ENCODE peak calls at places on chromosomes 3 and 15, in five cellular contexts. U, G, K, I and C are unnamed samples.

GRCh38 chr3:162492446-162493081 is 996.0 kb downstream of the OTOL1 start:
- DNase-seq in U (peak; percentile 84), G (no peak), K (peak; percentile 34), I (no peak), C (peak; percentile 73)

GRCh38 chr3:129558772-129559564 is 16.0 kb downstream of the H1-8 start:
- DNase-seq in U (peak; percentile 74), G (no peak), K (peak; percentile 73), I (no peak), C (no peak)

GRCh38 chr3:121793078-121793477 is 41.8 kb downstream of the IQCB1 start:
- DNase-seq in U (no peak), G (no peak), K (no peak), I (no peak), C (no peak)

GRCh38 chr3:178443634-178444033 is 92.6 kb upstream of the KCNMB2 start:
- DNase-seq in U (no peak), G (no peak), K (peak; percentile 50), I (no peak), C (no peak)

GRCh38 chr3:50428007-50428633 is 68.8 kb upstream of the TMEM115 start:
- DNase-seq in U (no peak), G (no peak), K (no peak), I (no peak), C (no peak)

GRCh38 chr15:64911317-64912186 is at the start of gene ANKDD1A:
- DNase-seq in U (peak; percentile 27), G (peak; percentile 64), K (peak; percentile 28), I (no peak), C (peak; percentile 38)

GRCh38 chr3:167653750-167654149 is at the start of gene WDR49:
- DNase-seq in U (no peak), G (peak; percentile 61), K (no peak), I (no peak), C (no peak)

GRCh38 chr3:62415312-62415791 is 42.0 kb upstream of the FEZF2 start:
- DNase-seq in U (no peak), G (peak; percentile 95), K (no peak), I (no peak), C (no peak)

GRCh38 chr15:58698887-58699641 is 50.4 kb downstream of the ADAM10 start:
- DNase-seq in U (peak; percentile 31), G (no peak), K (peak; percentile 36), I (no peak), C (peak; percentile 43)

GRCh38 chr3:148882288-148882687 is 17.2 kb downstream of the CPA3 start:
- DNase-seq in U (peak; percentile 67), G (no peak), K (peak; percentile 75), I (no peak), C (no peak)

GRCh38 chr3:27467545-27467944 is 16.6 kb downstream of the SLC4A7 start:
- DNase-seq in U (peak; percentile 61), G (no peak), K (peak; percentile 75), I (no peak), C (peak; percentile 63)

GRCh38 chr3:12369029-12369428 is 80.2 kb downstream of the PPARG start:
- DNase-seq in U (no peak), G (no peak), K (no peak), I (no peak), C (peak; percentile 69)

GRCh38 chr3:186200746-186201145 is 91.9 kb upstream of the ETV5 start:
- DNase-seq in U (no peak), G (no peak), K (no peak), I (no peak), C (no peak)

GRCh38 chr3:33211444-33211843 is 7.2 kb downstream of the SUSD5 start:
- DNase-seq in U (peak; percentile 88), G (no peak), K (peak; percentile 79), I (no peak), C (no peak)

GRCh38 chr15:89226359-89227221 is 5.2 kb upstream of the RLBP1 start:
- DNase-seq in U (no peak), G (no peak), K (no peak), I (no peak), C (no peak)

GRCh38 chr3:78751266-78751665 is 1016.5 kb downstream of the ROBO1 start:
- DNase-seq in U (peak; percentile 27), G (no peak), K (no peak), I (no peak), C (no peak)

GRCh38 chr3:15601399-15602145 is at the start of the genes BTD and HACL1:
- DNase-seq in U (peak; percentile 99), G (peak; percentile 100), K (peak; percentile 99), I (peak; percentile 99), C (peak; percentile 100)

GRCh38 chr15:77870195-77871065 is 207.1 kb downstream of the TBC1D2B start:
- DNase-seq in U (peak; percentile 53), G (peak; percentile 63), K (peak; percentile 60), I (no peak), C (peak; percentile 83)

GRCh38 chr15:70023769-70024491 is 73.8 kb downstream of the TLE3 start:
- DNase-seq in U (peak; percentile 36), G (no peak), K (peak; percentile 78), I (no peak), C (no peak)

GRCh38 chr3:121018917-121019321 is 110.9 kb downstream of the STXBP5L start:
- DNase-seq in U (no peak), G (no peak), K (no peak), I (no peak), C (no peak)

GRCh38 chr3:130820976-130821375 is 72.9 kb upstream of the ATP2C1 start:
- DNase-seq in U (peak; percentile 28), G (no peak), K (peak; percentile 50), I (no peak), C (peak; percentile 77)

GRCh38 chr15:43105077-43105769 is 615 bp downstream of the UBR1 start:
- DNase-seq in U (peak; percentile 5), G (no peak), K (no peak), I (no peak), C (no peak)

GRCh38 chr3:53222183-53222901 is 33.5 kb downstream of the TKT start:
- DNase-seq in U (no peak), G (no peak), K (no peak), I (no peak), C (no peak)

GRCh38 chr15:42138968-42139386 is 17.5 kb downstream of the PLA2G4F start:
- DNase-seq in U (no peak), G (no peak), K (no peak), I (no peak), C (no peak)

GRCh38 chr15:41928100-41928499 is 34.2 kb upstream of the SPTBN5 start:
- DNase-seq in U (no peak), G (no peak), K (no peak), I (peak; percentile 20), C (no peak)

GRCh38 chr15:67821784-67822451 is 3.4 kb upstream of the SKOR1 start:
- DNase-seq in U (no peak), G (no peak), K (no peak), I (no peak), C (no peak)
- H3K4me1 ChIP-seq in U (peaks cover 3% of the 10 kb centered on the region), G (peaks cover 20% of the 10 kb centered on the region), K (no peaks in the 10 kb centered on the region), I (no peaks in the 10 kb centered on the region), C (no peaks in the 10 kb centered on the region)

GRCh38 chr3:195061756-195062655 is 209.0 kb downstream of the XXYLT1 start:
- DNase-seq in U (no peak), G (no peak), K (no peak), I (no peak), C (no peak)

GRCh38 chr3:195064300-195064931 is 206.5 kb downstream of the XXYLT1 start:
- DNase-seq in U (peak; percentile 51), G (no peak), K (peak; percentile 9), I (no peak), C (no peak)

GRCh38 chr3:195062866-195063540 is 208.0 kb downstream of the XXYLT1 start:
- DNase-seq in U (no peak), G (no peak), K (no peak), I (no peak), C (no peak)

GRCh38 chr3:195065142-195065863 is 205.7 kb downstream of the XXYLT1 start:
- DNase-seq in U (no peak), G (no peak), K (no peak), I (no peak), C (no peak)

DNA sequence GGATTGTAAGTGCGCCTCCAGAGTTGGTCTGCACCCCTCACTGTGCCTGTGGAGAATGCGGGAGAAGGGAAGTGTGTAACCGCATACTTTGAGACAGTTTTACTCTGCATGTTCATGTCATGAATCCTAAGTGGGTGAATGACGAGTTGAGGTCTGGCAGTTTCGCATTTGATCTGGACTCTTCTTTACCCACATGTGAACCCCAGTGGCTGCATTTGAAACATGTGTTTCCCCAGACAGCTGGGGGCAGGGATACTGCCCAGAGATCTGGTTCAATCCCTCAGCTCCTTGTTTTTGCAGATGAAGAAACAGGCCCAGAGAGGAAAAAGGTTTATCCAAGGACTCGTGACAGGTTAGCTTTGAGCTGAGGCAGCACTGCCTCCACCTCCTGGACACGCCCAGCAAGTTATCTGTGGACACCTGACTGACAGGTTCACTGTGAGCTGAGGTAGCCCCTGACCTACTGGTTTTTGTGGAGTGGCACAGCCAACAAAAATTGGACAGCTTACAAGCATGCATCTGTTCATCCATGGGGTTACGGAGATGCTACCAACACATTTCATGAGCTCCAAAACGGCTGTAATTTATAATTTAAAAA is 207.3 kb downstream of the XXYLT1 start:
- DNase-seq in U (no peak), G (no peak), K (no peak), I (no peak), C (peak; percentile 20)
- H3K9ac ChIP-seq in U (no peak overlapping the region), G (no peak overlapping the region), K (no peak overlapping the region), I (no peak overlapping the region), C (no peak overlapping the region)

DNA sequence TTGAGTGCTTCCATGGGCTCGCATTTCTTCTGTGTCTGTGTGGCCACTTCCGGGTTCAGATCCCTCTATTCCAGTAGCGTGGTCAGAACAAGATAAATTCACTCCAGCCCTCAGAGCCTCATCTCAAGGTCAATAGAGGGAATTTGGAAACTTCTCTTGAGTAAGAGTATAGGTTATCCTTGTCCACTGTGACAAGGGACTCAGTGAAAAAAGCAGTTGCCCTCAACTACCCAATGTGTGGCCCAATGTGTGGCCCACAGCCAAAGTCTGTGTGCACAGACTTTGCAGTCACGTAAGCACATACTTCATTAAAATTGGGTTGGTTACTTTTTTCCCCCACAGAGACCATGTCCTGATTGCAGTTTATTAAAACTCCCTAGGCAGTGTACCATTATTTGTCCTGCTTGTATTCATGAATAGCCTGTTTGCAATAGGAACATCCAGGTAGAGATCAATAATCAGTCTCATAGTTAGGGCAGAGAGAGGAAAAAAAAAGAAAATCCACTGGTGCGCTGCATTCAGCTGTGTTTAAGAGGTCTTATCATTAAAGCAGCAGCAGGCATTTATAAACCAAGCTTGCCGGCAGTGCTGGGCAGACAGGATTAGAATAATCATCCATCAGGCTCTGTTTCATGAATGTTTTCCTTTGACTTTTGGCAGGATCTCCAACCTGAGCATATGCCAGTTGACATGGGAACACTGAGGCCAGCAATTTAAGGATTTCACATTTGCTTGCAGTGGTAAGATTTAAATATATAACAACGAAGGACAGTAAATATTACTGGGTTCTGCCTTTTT is 305.4 kb upstream of the SEMA6D start:
- DNase-seq in U (no peak), G (no peak), K (peak; percentile 50), I (no peak), C (no peak)
- H3K4me1 ChIP-seq in U (peaks cover 19% of the 10 kb centered on the region), G (no peaks in the 10 kb centered on the region), K (peaks cover 6% of the 10 kb centered on the region), I (no peaks in the 10 kb centered on the region), C (no peaks in the 10 kb centered on the region)

GRCh38 chr3:119630562-119631329 is 29.6 kb downstream of the POPDC2 start:
- DNase-seq in U (peak; percentile 83), G (no peak), K (peak; percentile 83), I (no peak), C (peak; percentile 44)

GRCh38 chr3:119627461-119627860 is 29.8 kb downstream of the PLA1A start:
- DNase-seq in U (no peak), G (no peak), K (no peak), I (peak; percentile 34), C (no peak)

GRCh38 chr3:119630119-119630518 is 30.3 kb downstream of the POPDC2 start:
- DNase-seq in U (no peak), G (no peak), K (no peak), I (no peak), C (no peak)

GRCh38 chr3:119628390-119628789 is 30.7 kb downstream of the PLA1A start:
- DNase-seq in U (no peak), G (no peak), K (no peak), I (peak; percentile 82), C (no peak)

GRCh38 chr3:119628816-119629445 is 31.2 kb downstream of the PLA1A start:
- DNase-seq in U (no peak), G (no peak), K (peak; percentile 43), I (peak; percentile 64), C (peak; percentile 32)
- H3K9ac ChIP-seq in U (no peak overlapping the region), G (no peak overlapping the region), K (no peak overlapping the region), I (peak overlapping the region; percentile 41), C (no peak overlapping the region)